ENCODE peak calls at places on chromosomes 12 and 14, in ten cellular contexts. G is heart left ventricle, O is ovary, V is lower leg skin, Y is sigmoid colon, J is A549, D is right lobe of liver, B is spleen, E is IMR-90, M is stomach. T is an unnamed sample.

GRCh38 chr12:65826513-65827171 is 2.4 kb downstream of the HMGA2 start:
- DNase-seq in M (no peak), O (no peak), E (peak; percentile 67), D (no peak), Y (no peak), J (peak; percentile 25), V (no peak), G (no peak), B (no peak), T (no peak)

GRCh38 chr14:90554341-90554740 is 157.5 kb downstream of the CALM1 start:
- DNase-seq in O (no peak), M (peak; percentile 85), D (no peak), E (no peak), V (no peak), Y (peak; percentile 79), G (no peak), B (peak; percentile 62), J (no peak), T (no peak)

GRCh38 chr12:47742253-47742825 is 16.3 kb downstream of the RAPGEF3 start:
- DNase-seq in B (peak; percentile 92), J (peak; percentile 63), D (no peak), Y (no peak), E (no peak), V (peak; percentile 94), M (peak; percentile 70), G (no peak), O (peak; percentile 68), T (no peak)

GRCh38 chr14:35963209-35963608 is 137.1 kb downstream of the BRMS1L start:
- DNase-seq in B (no peak), Y (no peak), G (no peak), O (no peak), V (no peak), D (no peak), E (no peak), J (peak; percentile 10), M (no peak), T (no peak)

GRCh38 chr14:68580676-68581075 is 212.2 kb downstream of the ZFP36L1 start:
- DNase-seq in M (no peak), E (no peak), O (no peak), Y (no peak), D (no peak), G (no peak), J (no peak), V (no peak), B (no peak), T (no peak)

GRCh38 chr12:87760943-87761342 is 268.3 kb downstream of the C12orf50 start:
- DNase-seq in O (no peak), J (no peak), D (no peak), E (peak; percentile 11), B (no peak), V (no peak), Y (no peak), G (no peak), M (no peak), T (no peak)

GRCh38 chr14:64549805-64550538 is at the start of gene PPP1R36:
- DNase-seq in B (peak; percentile 87), G (peak; percentile 27), J (no peak), D (peak; percentile 47), E (no peak), V (peak; percentile 90), Y (peak; percentile 70), M (peak; percentile 69), O (no peak), T (no peak)

GRCh38 chr14:24339284-24340151 is at the start of gene RIPK3:
- DNase-seq in D (no peak), E (no peak), B (peak; percentile 95), G (peak; percentile 48), M (peak; percentile 80), V (peak; percentile 90), Y (no peak), J (no peak), O (no peak), T (no peak)

GRCh38 chr12:85804663-85805062 is 31.5 kb downstream of the RASSF9 start:
- DNase-seq in J (no peak), M (no peak), G (no peak), D (no peak), E (no peak), V (no peak), O (no peak), B (no peak), Y (no peak), T (no peak)

GRCh38 chr12:49553512-49554088 is 14.3 kb downstream of the MCRS1 start:
- DNase-seq in E (no peak), B (no peak), M (no peak), V (no peak), G (no peak), D (no peak), Y (no peak), O (no peak), J (peak; percentile 71), T (no peak)

GRCh38 chr12:108586306-108586705 is 11.6 kb downstream of the TMEM119 start:
- DNase-seq in O (no peak), J (no peak), G (no peak), V (no peak), E (no peak), D (no peak), M (no peak), Y (no peak), B (peak; percentile 17), T (no peak)

GRCh38 chr12:109739747-109740693 is 26.4 kb downstream of the FAM222A start:
- DNase-seq in D (peak; percentile 34), E (no peak), O (peak; percentile 11), J (no peak), M (peak; percentile 40), G (no peak), Y (peak; percentile 29), V (peak; percentile 61), B (peak; percentile 74), T (no peak)

GRCh38 chr12:51390457-51391046 is 654 bp downstream of the GALNT6 start:
- DNase-seq in V (peak; percentile 75), G (no peak), Y (no peak), M (no peak), O (no peak), D (peak; percentile 16), B (no peak), J (no peak), E (no peak), T (no peak)

GRCh38 chr12:51388826-51389225 is 2.4 kb downstream of the GALNT6 start:
- DNase-seq in G (no peak), O (no peak), M (no peak), B (no peak), V (no peak), J (no peak), E (no peak), Y (no peak), D (no peak), T (no peak)

GRCh38 chr12:51389302-51389999 is 1.8 kb downstream of the GALNT6 start:
- DNase-seq in M (peak; percentile 58), G (no peak), B (no peak), J (no peak), O (no peak), Y (no peak), D (no peak), V (no peak), E (peak; percentile 93), T (no peak)

GRCh38 chr12:51392556-51393237 is 1.5 kb upstream of the GALNT6 start:
- DNase-seq in D (peak; percentile 36), B (no peak), V (peak; percentile 79), M (no peak), O (no peak), J (no peak), E (no peak), G (no peak), Y (no peak), T (no peak)

DNA sequence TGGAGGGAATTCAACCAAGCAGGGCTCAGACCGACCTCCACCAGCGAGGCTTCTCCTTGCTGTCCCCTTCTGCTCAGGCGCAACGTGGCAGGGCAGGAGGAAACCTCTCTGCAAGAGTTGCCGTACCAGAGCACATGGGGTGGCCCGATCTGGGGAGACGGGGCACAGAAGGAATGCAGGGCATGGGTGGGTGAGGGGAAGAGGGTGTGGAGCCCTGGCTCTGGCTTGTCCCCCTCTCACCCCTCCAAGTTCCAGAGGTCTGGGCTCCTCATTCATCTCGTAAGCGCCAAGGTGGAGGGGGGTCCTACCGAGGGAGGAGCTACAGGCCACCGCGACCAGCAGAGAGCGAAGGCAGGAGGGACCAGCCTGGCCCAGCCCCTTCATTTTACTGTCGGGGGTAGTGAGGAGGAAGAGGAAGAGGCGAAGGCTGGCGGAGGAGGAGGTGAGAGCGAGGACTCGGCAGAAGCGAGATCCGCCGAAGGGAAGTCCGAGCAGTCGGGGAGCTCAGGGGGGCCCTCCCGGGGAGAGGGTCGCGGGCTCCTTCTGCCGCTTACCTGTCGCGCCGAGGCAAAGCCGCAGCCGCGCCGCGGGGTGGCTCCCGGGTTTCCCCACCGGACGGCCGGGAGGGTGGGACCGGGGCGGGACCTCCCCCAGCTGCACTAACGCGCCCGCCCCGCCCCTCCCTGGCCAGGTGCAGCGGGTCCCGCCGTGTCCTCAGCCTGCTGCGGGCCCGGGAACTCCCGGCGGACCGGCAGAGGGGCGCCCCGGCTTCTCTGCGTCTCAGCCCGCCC is at the start of gene GALNT6:
- DNase-seq in E (no peak), O (no peak), Y (no peak), D (peak; percentile 52), V (peak; percentile 88), B (peak; percentile 92), G (no peak), M (peak; percentile 82), J (peak; percentile 51), T (no peak)
- TF ChIP-seq POLR2A in E (no peak), O (no peak), Y (no peak), D (no peak), V (no peak), B (no peak), G (no peak), M (no peak), J (no peak), T (no peak)

DNA sequence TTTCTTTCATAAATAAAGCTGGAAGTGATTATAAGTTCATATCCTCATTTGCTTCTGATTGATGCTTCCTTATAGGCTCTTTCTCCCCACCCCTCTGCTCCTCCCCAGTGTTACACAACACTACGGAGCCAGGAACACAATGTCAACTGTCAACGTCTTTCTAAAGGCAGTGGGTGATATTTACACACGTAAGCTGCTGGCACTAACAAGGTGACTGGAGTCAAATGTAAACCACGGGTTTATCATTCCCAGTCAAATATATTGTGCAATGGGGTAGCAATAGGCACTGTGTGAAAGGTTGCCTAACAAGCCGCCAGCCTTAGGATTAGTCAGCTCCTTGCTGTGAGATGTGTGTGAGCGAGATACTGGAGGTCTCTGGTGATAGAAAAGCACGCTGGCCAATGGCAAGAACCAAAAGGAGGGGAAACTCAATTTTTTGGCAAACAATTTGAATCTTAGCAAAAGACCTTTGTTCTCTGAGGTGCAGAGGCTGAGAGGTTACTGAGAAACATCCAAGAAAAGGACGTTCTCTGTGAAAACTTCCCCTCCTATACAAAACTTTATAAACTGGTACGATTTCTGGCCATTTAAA is 22.1 kb upstream of the HECTD1 start:
- DNase-seq in B (no peak), G (peak; percentile 19), Y (peak; percentile 78), O (peak; percentile 58), J (peak; percentile 98), M (peak; percentile 86), E (peak; percentile 98), V (peak; percentile 88), D (peak; percentile 90), T (peak; percentile 92)
- TF ChIP-seq POLR2A in B (no peak), G (no peak), Y (no peak), O (no peak), J (no peak), M (no peak), E (no peak), V (no peak), D (peak; percentile 55), T (peak; percentile 50)

GRCh38 chr12:112973712-112974305 is 4.5 kb upstream of the OAS2 start:
- DNase-seq in B (no peak), Y (no peak), O (no peak), V (no peak), J (no peak), M (no peak), G (no peak), D (no peak), E (no peak), T (no peak)
- TF ChIP-seq POLR2A in B (no peak), Y (no peak), O (no peak), V (no peak), J (no peak), M (no peak), G (no peak), D (no peak), E (no peak), T (no peak)

GRCh38 chr14:88554458-88555286 is at the start of gene PTPN21:
- DNase-seq in E (peak; percentile 64), Y (peak; percentile 88), B (peak; percentile 82), D (peak; percentile 84), V (peak; percentile 95), O (peak; percentile 85), M (peak; percentile 76), J (peak; percentile 62), G (peak; percentile 85), T (peak; percentile 72)
- TF ChIP-seq POLR2A in E (peak; percentile 73), Y (no peak), B (no peak), D (peak; percentile 83), V (no peak), O (peak; percentile 71), M (no peak), J (peak; percentile 36), G (no peak), T (peak; percentile 51)

T was measured in gastrocnemius medialis.